ENCODE peak calls at places on chromosomes 11 and 22, in ten cellular contexts. P is T-helper 1 cell; D is non-pigmented ciliary epithelial cell; S is Right ventricle myocardium superior; M is uterus; L is renal cortical epithelial cell; O is EL; Y is activated CD4-positive, CD25-positive, alpha-beta regulatory T cell; H is posterior cingulate gyrus; Z is cardiac muscle cell. U is an unnamed sample.

GRCh38 chr11:69588270-69588669 is 52.7 kb upstream of the CCND1 start:
- DNase-seq in H (no peak), Y (no peak), L (peak; percentile 45), P (no peak), O (peak; percentile 89), S (no peak), M (no peak), D (peak; percentile 50), Z (no peak), U (no peak)

GRCh38 chr22:25775501-25775900 is 33.5 kb downstream of the MYO18B start:
- DNase-seq in Y (no peak), L (peak; percentile 33), O (peak; percentile 43), S (no peak), P (no peak), D (no peak), Z (no peak), H (no peak), M (no peak), U (no peak)

GRCh38 chr11:134372961-134373360 is 39.1 kb downstream of the B3GAT1 start:
- DNase-seq in D (no peak), M (no peak), O (no peak), Y (no peak), L (no peak), S (no peak), Z (no peak), P (no peak), H (peak; percentile 38), U (no peak)

GRCh38 chr22:37485714-37486223 is 415 bp downstream of the MFNG start:
- DNase-seq in P (no peak), O (no peak), Y (no peak), L (no peak), D (no peak), S (no peak), H (no peak), Z (no peak), M (no peak), U (no peak)

GRCh38 chr22:47027766-47028165 is 265.3 kb downstream of the TBC1D22A start:
- DNase-seq in Y (no peak), M (peak; percentile 70), S (peak; percentile 33), Z (no peak), O (no peak), L (no peak), P (no peak), D (no peak), H (no peak), U (no peak)

GRCh38 chr11:108496643-108497256 is 1.4 kb downstream of the POGLUT3 start:
- DNase-seq in D (no peak), Z (no peak), P (no peak), Y (no peak), O (peak; percentile 38), M (no peak), S (no peak), L (peak; percentile 18), H (no peak), U (no peak)

GRCh38 chr11:128179512-128179911 is 407.8 kb downstream of the ETS1 start:
- DNase-seq in D (no peak), S (no peak), O (peak; percentile 38), M (no peak), L (no peak), P (no peak), Y (no peak), H (no peak), Z (no peak), U (no peak)

GRCh38 chr11:78318733-78319132 is 98.9 kb downstream of the GAB2 start:
- DNase-seq in P (no peak), Y (no peak), D (no peak), S (no peak), Z (no peak), O (no peak), M (no peak), L (no peak), H (peak; percentile 54), U (no peak)

GRCh38 chr11:77081976-77082836 is 15.4 kb downstream of the CAPN5 start:
- DNase-seq in Z (no peak), M (no peak), D (no peak), L (no peak), Y (no peak), O (no peak), S (peak; percentile 23), H (peak; percentile 5), P (no peak), U (no peak)

GRCh38 chr11:46116007-46116711 is 5.1 kb downstream of the PHF21A start:
- DNase-seq in D (no peak), S (no peak), H (no peak), M (no peak), P (no peak), Y (no peak), O (no peak), Z (no peak), L (no peak), U (no peak)

GRCh38 chr11:132607575-132607974 is 924.7 kb downstream of the OPCML start:
- DNase-seq in Z (no peak), S (no peak), Y (no peak), D (no peak), L (no peak), M (no peak), O (no peak), H (no peak), P (no peak), U (no peak)

GRCh38 chr11:120759046-120759445 is 247.5 kb downstream of the GRIK4 start:
- DNase-seq in O (no peak), S (no peak), D (no peak), Z (no peak), Y (no peak), M (no peak), L (no peak), H (no peak), P (no peak), U (no peak)

GRCh38 chr11:115222863-115223530 is 281.2 kb downstream of the CADM1 start:
- DNase-seq in Z (no peak), L (peak; percentile 35), O (no peak), S (no peak), M (no peak), D (no peak), P (no peak), Y (no peak), H (no peak), U (no peak)

GRCh38 chr11:118915941-118916841 is 9.5 kb downstream of the BCL9L start:
- DNase-seq in M (peak; percentile 41), D (no peak), Z (no peak), S (no peak), P (no peak), O (no peak), Y (no peak), L (no peak), H (no peak), U (no peak)

GRCh38 chr22:38203855-38204497 is 2.2 kb downstream of the MAFF start:
- DNase-seq in M (no peak), S (no peak), P (no peak), D (no peak), O (peak; percentile 81), H (no peak), Y (no peak), L (no peak), Z (no peak), U (no peak)

GRCh38 chr11:64919627-64920026 is 2.6 kb upstream of the ATG2A start:
- DNase-seq in M (no peak), O (no peak), L (no peak), Z (no peak), D (no peak), P (no peak), S (peak; percentile 17), Y (no peak), H (no peak), U (no peak)

GRCh38 chr11:18221274-18221876 is 15.2 kb downstream of the SAA4 start:
- DNase-seq in P (no peak), D (no peak), Z (no peak), M (no peak), Y (no peak), S (no peak), L (no peak), H (no peak), O (no peak), U (no peak)

GRCh38 chr11:93908689-93909088 is 58.3 kb upstream of the VSTM5 start:
- DNase-seq in H (no peak), S (no peak), O (peak; percentile 96), D (peak; percentile 91), Z (no peak), P (no peak), M (no peak), Y (no peak), L (peak; percentile 93), U (no peak)

GRCh38 chr11:77879218-77879617 is 58.3 kb downstream of the AAMDC start:
- DNase-seq in O (peak; percentile 32), Y (no peak), H (no peak), M (peak; percentile 47), Z (no peak), D (no peak), L (no peak), S (peak; percentile 83), P (no peak), U (no peak)

GRCh38 chr11:72239849-72240460 is 4.0 kb downstream of the PHOX2A start:
- DNase-seq in H (no peak), L (no peak), D (no peak), Z (peak; percentile 57), O (no peak), P (no peak), S (peak; percentile 82), M (no peak), Y (no peak), U (no peak)

GRCh38 chr22:45884201-45885067 is 92.5 kb downstream of the WNT7B start:
- DNase-seq in O (no peak), Y (no peak), P (no peak), M (no peak), H (no peak), S (peak; percentile 58), L (no peak), Z (no peak), D (no peak), U (no peak)

U was measured in effector CD8-positive, alpha-beta T cell.